ENCODE peak calls at places on chromosome 17, in six cellular contexts. R is ovary, S is dorsolateral prefrontal cortex, T is thoracic aorta, B is A549, P is K562. Y is an unnamed sample.

GRCh38 chr17:82709676-82710498 is 6.6 kb upstream of the FN3KRP start:
- DNase-seq in T (no peak), P (no peak), R (no peak), B (no peak), S (no peak), Y (no peak)

GRCh38 chr17:11303773-11304394 is 62.9 kb downstream of the SHISA6 start:
- DNase-seq in T (no peak), S (no peak), R (no peak), P (no peak), B (no peak), Y (no peak)

GRCh38 chr17:45248132-45248936 is 13.6 kb downstream of the SPATA32 start:
- DNase-seq in T (no peak), R (no peak), B (peak), S (no peak), P (peak), Y (peak)

GRCh38 chr17:31092475-31093064 is 2.2 kb upstream of the NF1 start:
- DNase-seq in R (no peak), T (no peak), P (no peak), S (no peak), B (peak), Y (no peak)

GRCh38 chr17:73952498-73953205 is 250.8 kb upstream of the RPL38 start:
- DNase-seq in R (no peak), S (peak), T (no peak), B (peak), P (peak), Y (no peak)

GRCh38 chr17:43814714-43815113 is 18.2 kb downstream of the MPP3 start:
- DNase-seq in S (no peak), B (peak), T (no peak), R (no peak), P (no peak), Y (no peak)

GRCh38 chr17:34423978-34424813 is 61.2 kb upstream of the CCL1 start:
- DNase-seq in B (no peak), R (no peak), S (no peak), T (no peak), P (no peak), Y (no peak)

GRCh38 chr17:63780507-63780906 is 6.5 kb downstream of the DDX42 start:
- DNase-seq in P (no peak), S (no peak), T (no peak), B (peak), R (no peak), Y (no peak)

GRCh38 chr17:77400445-77400870 is 259.7 kb downstream of the SEC14L1 start:
- DNase-seq in B (no peak), R (no peak), T (no peak), S (no peak), P (peak), Y (no peak)

GRCh38 chr17:29167393-29168078 is 12.7 kb downstream of the MYO18A start:
- DNase-seq in R (no peak), S (no peak), P (no peak), T (no peak), B (no peak), Y (no peak)

GRCh38 chr17:55990332-55991006 is 162.8 kb upstream of the ANKFN1 start:
- DNase-seq in B (no peak), S (no peak), P (no peak), R (no peak), T (no peak), Y (no peak)

GRCh38 chr17:30318190-30318589 is 15.7 kb downstream of the TMIGD1 start:
- DNase-seq in S (no peak), R (no peak), B (no peak), P (no peak), T (no peak), Y (no peak)

GRCh38 chr17:58335779-58336455 is 7.3 kb upstream of the TSPOAP1 start:
- DNase-seq in R (no peak), B (no peak), S (no peak), T (no peak), P (peak), Y (peak)

GRCh38 chr17:18992454-18993130 is 12.0 kb downstream of the FAM83G start:
- DNase-seq in T (no peak), B (no peak), P (no peak), S (no peak), R (no peak), Y (peak)

GRCh38 chr17:80328620-80329380 is 68.1 kb downstream of the RNF213 start:
- DNase-seq in P (no peak), R (no peak), T (no peak), S (no peak), B (no peak), Y (no peak)

GRCh38 chr17:80615311-80615710 is 70.7 kb downstream of the RPTOR start:
- DNase-seq in T (no peak), S (no peak), B (no peak), P (no peak), R (no peak), Y (no peak)

GRCh38 chr17:4178651-4179050 is 35.7 kb downstream of the CYB5D2 start:
- DNase-seq in T (no peak), B (no peak), S (no peak), R (no peak), P (no peak), Y (no peak)

GRCh38 chr17:68390888-68391545 is 66.3 kb downstream of the WIPI1 start:
- DNase-seq in R (no peak), T (no peak), B (no peak), S (no peak), P (no peak), Y (no peak)

GRCh38 chr17:66795486-66795885 is 39.4 kb upstream of the CACNG5 start:
- DNase-seq in P (no peak), R (no peak), S (no peak), T (no peak), B (no peak), Y (no peak)

GRCh38 chr17:8140413-8141029 is 11.7 kb downstream of the PER1 start:
- DNase-seq in S (no peak), T (no peak), B (no peak), R (peak), P (no peak), Y (no peak)

GRCh38 chr17:30237296-30238002 is 2.0 kb upstream of the SLC6A4 start:
- DNase-seq in P (no peak), B (no peak), R (no peak), T (no peak), S (no peak), Y (no peak)

GRCh38 chr17:60640503-60640902 is 37.1 kb upstream of the BCAS3 start:
- DNase-seq in B (peak), T (no peak), P (no peak), S (no peak), R (no peak), Y (no peak)

GRCh38 chr17:81380682-81381518 is 14.4 kb upstream of the BAHCC1 start:
- DNase-seq in T (no peak), S (no peak), P (no peak), B (no peak), R (no peak), Y (no peak)

GRCh38 chr17:65660947-65661346 is 99.5 kb upstream of the AXIN2 start:
- DNase-seq in S (no peak), P (peak), T (no peak), B (peak), R (no peak), Y (no peak)

GRCh38 chr17:65634533-65634932 is 73.1 kb upstream of the AXIN2 start:
- DNase-seq in B (peak), T (no peak), S (no peak), P (no peak), R (no peak), Y (no peak)

GRCh38 chr17:81690066-81690465 is 6.3 kb downstream of the HGS start:
- DNase-seq in B (no peak), R (no peak), T (no peak), S (no peak), P (no peak), Y (no peak)

GRCh38 chr17:74776044-74776962 is at the start of gene NAT9:
- DNase-seq in B (peak), T (peak), S (peak), P (peak), R (peak), Y (peak)

DNA sequence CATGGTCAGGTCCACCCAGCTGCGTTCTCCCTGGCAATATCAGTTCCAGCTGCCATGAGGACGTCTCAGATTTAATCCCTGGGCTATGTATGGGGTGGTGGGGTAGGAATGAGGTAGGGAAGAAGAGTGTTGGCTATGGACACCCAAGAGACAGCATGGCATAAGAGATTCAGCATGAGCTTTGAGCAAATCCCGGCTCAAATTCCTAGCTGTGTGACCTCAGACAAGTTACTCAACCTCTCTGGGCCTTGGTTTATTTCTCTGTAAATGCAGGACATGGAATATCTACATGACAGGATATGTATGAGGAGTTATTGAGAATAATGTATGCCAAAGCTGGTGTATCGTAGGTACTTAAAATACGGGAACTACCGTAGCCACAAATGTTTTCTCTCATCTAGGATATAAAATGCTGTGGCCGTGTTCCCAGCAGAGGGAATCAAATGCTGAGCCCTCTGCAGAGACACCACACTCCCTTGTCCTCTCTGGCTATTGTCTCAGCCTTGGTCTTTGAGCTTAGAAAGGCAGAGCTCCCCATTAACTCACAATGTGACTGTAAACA is 17.8 kb upstream of the LHX1 start:
- DNase-seq in R (no peak), B (no peak), P (no peak), S (no peak), T (no peak), Y (no peak)
- H3K27ac ChIP-seq in R (no peak), B (peak), P (no peak), S (no peak), T (no peak), Y (no peak)

GRCh38 chr17:51044964-51045363 is 75.7 kb downstream of the SPAG9 start:
- DNase-seq in T (no peak), B (no peak), P (no peak), R (no peak), S (peak), Y (no peak)

GRCh38 chr17:51052235-51052634 is 68.4 kb downstream of the SPAG9 start:
- DNase-seq in R (no peak), S (no peak), T (no peak), P (no peak), B (no peak), Y (no peak)

GRCh38 chr17:51050291-51051033 is 70.2 kb downstream of the SPAG9 start:
- DNase-seq in T (no peak), B (no peak), R (no peak), S (no peak), P (no peak), Y (peak)

GRCh38 chr17:51045616-51046526 is 74.8 kb downstream of the SPAG9 start:
- DNase-seq in B (no peak), S (no peak), P (no peak), R (no peak), T (no peak), Y (no peak)

GRCh38 chr17:51046527-51047384 is 73.9 kb downstream of the SPAG9 start:
- DNase-seq in T (no peak), P (no peak), B (peak), R (peak), S (peak), Y (no peak)
- H3K4me3 ChIP-seq in T (peak), P (no peak), B (no peak), R (peak), S (peak), Y (no peak)

GRCh38 chr17:970388-970768 is 9.2 kb downstream of the NXN start:
- DNase-seq in B (no peak), R (no peak), T (no peak), S (no peak), P (no peak), Y (no peak)
- TF ChIP-seq CTCF in B (no peak), R (no peak), T (no peak), S (no peak), P (no peak), Y (no peak)

GRCh38 chr17:50048988-50049387 is 6.9 kb upstream of the ITGA3 start:
- DNase-seq in B (no peak), S (no peak), R (no peak), T (no peak), P (no peak), Y (no peak)
- H3K27ac ChIP-seq in B (peak), S (no peak), R (no peak), T (no peak), P (no peak), Y (no peak)

DNA sequence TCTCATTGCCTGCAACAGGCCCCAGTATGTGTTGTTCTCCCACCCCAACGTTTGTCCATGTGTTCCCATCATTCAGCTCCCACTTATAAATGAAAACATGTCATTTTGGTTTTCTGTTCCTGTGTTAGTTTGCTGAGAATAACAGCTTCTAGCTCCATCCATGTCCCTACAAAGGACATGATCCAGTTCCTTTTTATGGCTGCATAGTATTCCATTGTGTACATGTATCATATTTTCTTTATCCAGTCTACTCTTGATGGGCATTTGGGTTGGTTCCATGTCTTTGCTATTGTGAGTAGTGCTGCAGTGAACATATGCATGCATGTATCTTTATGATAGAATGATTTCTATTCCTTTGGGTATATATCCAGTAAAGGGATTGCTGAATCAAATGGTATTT is 10.8 kb upstream of the KRTAP9-2 start:
- DNase-seq in B (no peak), S (no peak), P (no peak), R (no peak), T (no peak), Y (no peak)
- H3K4me3 ChIP-seq in B (no peak), S (no peak), P (no peak), R (no peak), T (no peak), Y (no peak)

Y was measured in MM.1S.